ENCODE peak calls at places on chromosomes 11 and 22, in nine cellular contexts. S, O, W, T, G, M, V, K and F are unnamed samples.

GRCh38 chr11:120182357-120182756 is 28.5 kb upstream of the OAF start:
- DNase-seq in K (no peak), W (no peak), V (no peak), M (no peak), S (peak), T (peak), O (no peak), G (no peak), F (no peak)

GRCh38 chr22:21713428-21714058 is 22.1 kb downstream of the YPEL1 start:
- DNase-seq in M (no peak), S (no peak), T (no peak), K (no peak), V (no peak), G (no peak), O (no peak), W (no peak), F (no peak)

GRCh38 chr11:63444181-63444580 is 46.8 kb downstream of the PLAAT5 start:
- DNase-seq in T (no peak), S (no peak), G (no peak), O (no peak), W (no peak), K (no peak), V (no peak), M (no peak), F (no peak)

GRCh38 chr11:49302360-49302759 is 94.0 kb upstream of the FOLH1 start:
- DNase-seq in O (no peak), K (no peak), W (no peak), G (no peak), V (no peak), T (no peak), M (no peak), S (no peak), F (no peak)

GRCh38 chr22:45413368-45414211 is at the start of the genes RIBC2 and SMC1B:
- DNase-seq in K (no peak), V (peak), G (peak), M (peak), S (peak), T (peak), W (peak), O (no peak), F (no peak)

GRCh38 chr22:30969532-30970355 is 679 bp downstream of the TUG1 start:
- DNase-seq in S (no peak), K (no peak), T (no peak), W (no peak), G (peak), M (peak), V (peak), O (no peak), F (no peak)

GRCh38 chr11:128776434-128777284 is 82.8 kb downstream of the FLI1 start:
- DNase-seq in G (peak), M (peak), O (no peak), V (no peak), W (peak), K (peak), S (peak), T (peak), F (no peak)

GRCh38 chr11:95831198-95831883 is 41.0 kb downstream of the CEP57 start:
- DNase-seq in S (no peak), W (no peak), K (no peak), G (peak), T (no peak), V (no peak), O (peak), M (peak), F (no peak)

GRCh38 chr11:11025087-11025486 is 167.2 kb upstream of the ZBED5 start:
- DNase-seq in O (no peak), G (peak), M (no peak), S (no peak), V (no peak), K (no peak), T (no peak), W (no peak), F (no peak)

GRCh38 chr11:62269654-62270278 is at the start of gene SCGB2A2:
- DNase-seq in G (peak), W (no peak), O (no peak), T (no peak), M (peak), S (no peak), V (no peak), K (no peak), F (no peak)

GRCh38 chr11:37972691-37973090 is 1374.7 kb upstream of the RAG2 start:
- DNase-seq in G (peak), O (no peak), K (no peak), V (no peak), S (no peak), M (peak), T (no peak), W (no peak), F (no peak)

GRCh38 chr22:41482319-41482935 is 13.5 kb downstream of the ACO2 start:
- DNase-seq in M (peak), G (peak), W (no peak), K (no peak), O (no peak), T (no peak), S (no peak), V (no peak), F (no peak)

GRCh38 chr11:14513800-14514199 is 6.4 kb downstream of the PSMA1 start:
- DNase-seq in S (no peak), G (no peak), O (no peak), M (no peak), W (no peak), T (no peak), K (no peak), V (no peak), F (no peak)

GRCh38 chr11:62395885-62396778 is 22.7 kb upstream of the SCGB1A1 start:
- DNase-seq in W (no peak), G (no peak), M (no peak), T (no peak), K (no peak), S (no peak), V (no peak), O (no peak), F (no peak)

GRCh38 chr11:79406376-79406775 is 34.5 kb downstream of the TENM4 start:
- DNase-seq in G (no peak), T (no peak), K (no peak), V (no peak), M (no peak), W (no peak), S (no peak), O (no peak), F (no peak)

GRCh38 chr22:46318576-46318975 is 16.9 kb upstream of the TRMU start:
- DNase-seq in W (no peak), M (no peak), O (no peak), T (no peak), G (no peak), S (no peak), K (no peak), V (no peak), F (no peak)

GRCh38 chr11:40328890-40329617 is 1130.4 kb downstream of the LRRC4C start:
- DNase-seq in V (no peak), S (no peak), W (no peak), O (peak), T (no peak), M (peak), G (peak), K (peak), F (no peak)

GRCh38 chr22:29284196-29284595 is 16.1 kb downstream of the EWSR1 start:
- DNase-seq in K (no peak), O (no peak), V (no peak), T (no peak), W (no peak), M (no peak), S (no peak), G (no peak), F (no peak)

GRCh38 chr11:1109101-1109917 is 34.6 kb downstream of the MUC2 start:
- DNase-seq in S (no peak), W (no peak), M (no peak), T (no peak), G (no peak), O (no peak), V (no peak), K (no peak), F (no peak)

GRCh38 chr11:56066980-56067379 is 26.1 kb upstream of the OR8I2 start:
- DNase-seq in G (no peak), M (no peak), T (no peak), K (no peak), W (no peak), V (no peak), S (no peak), O (no peak), F (no peak)

GRCh38 chr11:17602105-17603001 is 55.3 kb downstream of the OTOG start:
- DNase-seq in G (no peak), K (no peak), M (no peak), O (no peak), V (no peak), T (no peak), W (no peak), S (no peak), F (no peak)

GRCh38 chr11:68959465-68960298 is 21.1 kb downstream of the MRGPRD start:
- DNase-seq in M (no peak), K (peak), O (no peak), W (no peak), V (no peak), G (no peak), S (no peak), T (no peak), F (no peak)

DNA sequence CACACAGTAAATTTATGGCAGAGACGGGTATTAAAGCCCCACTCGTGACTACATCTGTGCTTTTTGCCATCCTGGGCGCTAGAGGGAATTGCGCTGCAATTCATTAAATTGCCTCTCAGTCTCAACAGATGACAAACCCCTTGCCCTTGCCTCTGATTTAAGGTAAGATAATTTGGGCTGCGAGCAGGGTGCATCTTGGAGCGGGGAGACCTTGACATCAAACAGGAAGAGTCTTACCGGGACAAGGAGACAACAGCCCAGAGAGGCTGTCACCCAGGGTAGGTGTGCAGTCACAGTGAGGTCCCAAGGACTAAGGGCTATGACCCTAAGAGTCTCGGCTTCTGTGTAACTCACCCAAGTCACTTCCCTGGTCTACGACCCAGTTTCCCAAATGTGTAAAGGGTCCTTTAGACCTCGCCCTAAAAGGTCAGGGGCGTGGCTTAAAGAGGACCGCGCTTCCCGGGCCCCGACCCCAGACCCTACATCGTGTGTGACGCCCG is 427 bp upstream of the TOM1 start:
- DNase-seq in T (no peak), W (no peak), V (no peak), M (peak), K (peak), O (no peak), S (no peak), G (no peak), F (no peak)
- TF ChIP-seq CTCF in T (no peak), W (no peak), V (no peak), M (peak), K (no peak), O (no peak), S (no peak), G (no peak), F (peak)

GRCh38 chr11:64641596-64642417 is 50.8 kb downstream of the SLC22A12 start:
- DNase-seq in T (no peak), K (no peak), G (no peak), M (no peak), O (no peak), S (no peak), W (no peak), V (no peak), F (no peak)

GRCh38 chr11:64637346-64638016 is 46.5 kb downstream of the SLC22A12 start:
- DNase-seq in S (no peak), W (no peak), T (no peak), G (no peak), O (no peak), M (no peak), V (no peak), K (peak), F (no peak)

GRCh38 chr11:64638829-64639228 is 47.8 kb downstream of the SLC22A12 start:
- DNase-seq in M (no peak), K (no peak), O (no peak), S (no peak), G (no peak), W (no peak), V (no peak), T (no peak), F (no peak)

GRCh38 chr11:64639885-64640284 is 48.9 kb downstream of the SLC22A12 start:
- DNase-seq in O (no peak), T (no peak), S (no peak), G (no peak), M (no peak), V (no peak), K (no peak), W (no peak), F (no peak)

DNA sequence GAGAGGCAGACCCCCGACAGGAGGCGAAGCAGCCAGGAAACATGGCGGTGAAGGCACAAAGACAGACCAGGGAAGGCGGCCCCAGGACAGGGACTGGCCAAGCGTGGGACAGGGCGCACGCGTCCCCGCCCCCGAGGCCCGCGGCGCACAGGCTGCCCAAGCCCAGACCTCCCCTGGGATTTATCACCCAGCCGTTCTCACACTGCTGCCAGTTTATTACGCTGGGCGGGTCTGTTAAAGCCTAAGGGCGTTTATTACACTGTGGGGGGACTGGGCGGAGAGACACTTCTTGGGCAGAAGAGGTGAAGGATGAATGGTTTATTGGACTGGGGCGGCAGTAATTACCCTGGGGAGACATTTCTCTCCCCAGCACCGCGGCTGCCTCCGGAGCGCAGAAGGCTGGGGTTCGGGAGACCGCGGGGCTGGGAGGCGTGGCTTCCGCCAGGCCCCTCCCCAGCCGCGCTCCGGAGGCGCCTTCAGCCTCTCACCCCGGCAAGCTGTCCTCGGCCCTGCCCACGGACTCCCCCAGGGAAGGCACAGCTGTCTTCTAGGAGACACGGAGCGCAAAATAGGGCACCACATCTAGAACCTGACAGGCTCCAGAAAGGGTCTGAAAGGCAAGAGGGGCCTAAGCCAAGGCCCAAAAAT is 47.1 kb downstream of the SLC22A12 start:
- DNase-seq in O (no peak), T (no peak), W (peak), S (peak), V (peak), M (no peak), K (peak), G (no peak), F (peak)
- TF ChIP-seq CTCF in O (no peak), T (no peak), W (no peak), S (no peak), V (no peak), M (no peak), K (no peak), G (no peak), F (no peak)

GRCh38 chr11:104164028-104164520 is at the start of gene PDGFD:
- DNase-seq in K (peak), S (peak), T (peak), M (peak), W (peak), O (no peak), V (peak), G (peak), F (no peak)
- TF ChIP-seq CTCF in K (peak), S (peak), T (peak), M (peak), W (peak), O (peak), V (peak), G (peak), F (no peak)

GRCh38 chr22:39350803-39351688 is 1.3 kb downstream of the SYNGR1 start:
- DNase-seq in O (no peak), W (no peak), V (no peak), S (no peak), T (no peak), K (no peak), M (no peak), G (no peak), F (no peak)

GRCh38 chr22:39351689-39352214 is 2.0 kb downstream of the SYNGR1 start:
- DNase-seq in K (no peak), W (peak), M (peak), G (peak), T (no peak), S (no peak), O (no peak), V (no peak), F (no peak)

GRCh38 chr22:39349506-39349966 is 255 bp upstream of the SYNGR1 start:
- DNase-seq in O (no peak), M (no peak), G (no peak), S (peak), V (peak), T (peak), K (peak), W (peak), F (peak)

GRCh38 chr22:39348909-39349505 is 784 bp upstream of the SYNGR1 start:
- DNase-seq in T (peak), V (peak), M (no peak), O (no peak), G (no peak), K (peak), S (no peak), W (no peak), F (no peak)

GRCh38 chr22:39349967-39350802 is at the start of gene SYNGR1:
- DNase-seq in V (no peak), K (peak), O (no peak), M (no peak), T (peak), G (no peak), W (peak), S (no peak), F (no peak)
- TF ChIP-seq CTCF in V (no peak), K (no peak), O (no peak), M (no peak), T (no peak), G (no peak), W (peak), S (no peak), F (no peak)

GRCh38 chr11:19466314-19466713 is 225.6 kb upstream of the E2F8 start:
- DNase-seq in S (no peak), W (no peak), T (no peak), M (no peak), V (no peak), G (no peak), K (no peak), O (no peak), F (no peak)

GRCh38 chr11:19472679-19473078 is 231.9 kb upstream of the E2F8 start:
- DNase-seq in V (no peak), M (peak), T (no peak), S (no peak), G (peak), W (no peak), O (no peak), K (no peak), F (no peak)

GRCh38 chr11:19467904-19468303 is 227.2 kb upstream of the E2F8 start:
- DNase-seq in O (no peak), G (peak), T (no peak), S (no peak), W (no peak), M (no peak), V (no peak), K (no peak), F (no peak)
- TF ChIP-seq CTCF in O (no peak), G (no peak), T (no peak), S (no peak), W (no peak), M (no peak), V (no peak), K (no peak), F (no peak)

GRCh38 chr11:86629070-86629706 is 43.2 kb downstream of the ME3 start:
- DNase-seq in T (peak), K (no peak), M (peak), G (peak), S (no peak), W (no peak), O (no peak), V (peak), F (no peak)

GRCh38 chr11:86637976-86638375 is 34.4 kb downstream of the ME3 start:
- DNase-seq in S (no peak), W (no peak), T (no peak), O (no peak), G (peak), M (peak), V (no peak), K (no peak), F (no peak)

GRCh38 chr11:86636275-86636674 is 36.1 kb downstream of the ME3 start:
- DNase-seq in M (no peak), S (no peak), O (no peak), K (no peak), G (no peak), V (no peak), W (no peak), T (no peak), F (no peak)

GRCh38 chr11:86627776-86628455 is 44.5 kb downstream of the ME3 start:
- DNase-seq in V (no peak), T (peak), W (no peak), O (no peak), K (peak), M (no peak), S (no peak), G (no peak), F (no peak)

GRCh38 chr11:86632499-86633269 is 39.7 kb downstream of the ME3 start:
- DNase-seq in K (peak), G (peak), S (no peak), V (no peak), O (peak), M (peak), W (no peak), T (peak), F (no peak)
- TF ChIP-seq CTCF in K (peak), G (peak), S (peak), V (no peak), O (peak), M (peak), W (no peak), T (no peak), F (no peak)

DNA sequence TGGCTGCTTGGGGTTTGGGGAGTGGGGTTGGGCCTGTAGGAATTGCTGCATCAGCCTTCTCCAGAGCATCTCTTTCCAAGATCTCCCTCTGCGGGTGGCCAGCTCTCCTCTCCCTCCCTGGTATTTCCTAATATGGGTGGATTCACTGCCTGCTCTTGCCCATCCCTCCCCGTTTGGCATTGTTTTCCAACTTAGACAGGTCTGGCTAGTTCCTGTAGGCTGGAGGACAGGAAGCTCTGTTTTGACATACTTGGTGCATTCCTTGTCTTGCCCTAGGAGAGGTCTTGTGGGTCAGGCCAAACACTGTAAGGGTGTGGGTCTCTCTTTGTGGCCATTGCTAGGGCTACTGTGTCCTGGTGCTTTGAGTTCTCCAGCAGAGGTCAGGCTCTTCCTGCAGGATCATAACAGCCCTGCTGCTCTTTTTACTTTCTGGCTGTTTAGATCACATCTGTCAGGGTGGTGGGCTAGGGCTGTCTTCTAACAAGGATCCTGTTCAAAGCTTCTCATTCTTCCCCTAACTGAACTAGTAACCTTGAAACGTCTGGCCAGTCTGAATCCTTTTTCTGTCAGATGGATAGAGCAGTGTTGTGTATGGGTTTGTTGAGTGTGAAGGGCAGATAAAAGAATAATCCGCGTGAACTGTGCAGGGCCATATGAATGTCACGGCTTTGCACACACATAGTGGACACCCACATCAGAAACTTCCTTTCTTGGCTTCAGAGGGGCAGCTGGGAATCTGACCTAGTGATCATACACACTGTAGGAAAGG is 18.3 kb upstream of the MICALL1 start:
- DNase-seq in M (peak), K (no peak), V (peak), O (peak), W (no peak), S (no peak), G (peak), T (peak), F (no peak)
- TF ChIP-seq CTCF in M (peak), K (peak), V (peak), O (peak), W (peak), S (peak), G (peak), T (peak), F (peak)